ENCODE peak calls at places on chromosomes 1 and 21, in eight cellular contexts. One of them, this sample, is unnamed.

GRCh38 chr1:77430966-77431735 is 149.3 kb downstream of the AK5 start:
- DNase-seq in SJSA1: no peak
- DNase-seq in CD4-positive, alpha-beta T cell: no peak
- DNase-seq in GM23248: no peak
- DNase-seq in hepatocyte: no peak
- DNase-seq in A549: no peak
- DNase-seq in caudate nucleus: no peak
- DNase-seq in thoracic aorta: no peak
- DNase-seq in this sample: no peak

GRCh38 chr1:36351222-36351977 is 28.0 kb upstream of the EVA1B start:
- DNase-seq in SJSA1: peak
- DNase-seq in CD4-positive, alpha-beta T cell: no peak
- DNase-seq in GM23248: peak
- DNase-seq in hepatocyte: peak
- DNase-seq in A549: peak
- DNase-seq in caudate nucleus: no peak
- DNase-seq in thoracic aorta: peak
- DNase-seq in this sample: no peak

GRCh38 chr1:48107516-48107915 is 110.3 kb upstream of the TRABD2B start:
- DNase-seq in SJSA1: no peak
- DNase-seq in CD4-positive, alpha-beta T cell: no peak
- DNase-seq in GM23248: no peak
- DNase-seq in hepatocyte: no peak
- DNase-seq in A549: peak
- DNase-seq in caudate nucleus: no peak
- DNase-seq in thoracic aorta: no peak
- DNase-seq in this sample: no peak

GRCh38 chr1:11539850-11540772 is 61.2 kb downstream of the DISP3 start:
- DNase-seq in SJSA1: no peak
- DNase-seq in CD4-positive, alpha-beta T cell: no peak
- DNase-seq in GM23248: no peak
- DNase-seq in hepatocyte: no peak
- DNase-seq in A549: no peak
- DNase-seq in caudate nucleus: no peak
- DNase-seq in thoracic aorta: no peak
- DNase-seq in this sample: no peak

GRCh38 chr1:202280595-202280994 is 61.1 kb downstream of the UBE2T start:
- DNase-seq in SJSA1: no peak
- DNase-seq in CD4-positive, alpha-beta T cell: no peak
- DNase-seq in GM23248: no peak
- DNase-seq in hepatocyte: no peak
- DNase-seq in A549: no peak
- DNase-seq in caudate nucleus: no peak
- DNase-seq in thoracic aorta: no peak
- DNase-seq in this sample: no peak

GRCh38 chr1:157119448-157119847 is 18.7 kb downstream of the ETV3 start:
- DNase-seq in SJSA1: no peak
- DNase-seq in CD4-positive, alpha-beta T cell: no peak
- DNase-seq in GM23248: no peak
- DNase-seq in hepatocyte: no peak
- DNase-seq in A549: no peak
- DNase-seq in caudate nucleus: no peak
- DNase-seq in thoracic aorta: no peak
- DNase-seq in this sample: no peak

GRCh38 chr1:230285351-230285750 is 140.8 kb downstream of the PGBD5 start:
- DNase-seq in SJSA1: no peak
- DNase-seq in CD4-positive, alpha-beta T cell: no peak
- DNase-seq in GM23248: no peak
- DNase-seq in hepatocyte: no peak
- DNase-seq in A549: no peak
- DNase-seq in caudate nucleus: no peak
- DNase-seq in thoracic aorta: no peak
- DNase-seq in this sample: no peak

GRCh38 chr1:210257698-210258395 is 25.3 kb downstream of the SERTAD4 start:
- DNase-seq in SJSA1: no peak
- DNase-seq in CD4-positive, alpha-beta T cell: no peak
- DNase-seq in GM23248: no peak
- DNase-seq in hepatocyte: no peak
- DNase-seq in A549: no peak
- DNase-seq in caudate nucleus: no peak
- DNase-seq in thoracic aorta: no peak
- DNase-seq in this sample: no peak

GRCh38 chr1:53681647-53682368 is 57.2 kb downstream of the GLIS1 start:
- DNase-seq in SJSA1: no peak
- DNase-seq in CD4-positive, alpha-beta T cell: peak
- DNase-seq in GM23248: peak
- DNase-seq in hepatocyte: peak
- DNase-seq in A549: peak
- DNase-seq in caudate nucleus: peak
- DNase-seq in thoracic aorta: no peak
- DNase-seq in this sample: peak

GRCh38 chr1:118335372-118335771 is 150.3 kb upstream of the SPAG17 start:
- DNase-seq in SJSA1: peak
- DNase-seq in CD4-positive, alpha-beta T cell: no peak
- DNase-seq in GM23248: peak
- DNase-seq in hepatocyte: no peak
- DNase-seq in A549: no peak
- DNase-seq in caudate nucleus: no peak
- DNase-seq in thoracic aorta: no peak
- DNase-seq in this sample: no peak

GRCh38 chr1:35222322-35223108 is 29.6 kb upstream of the SFPQ start:
- DNase-seq in SJSA1: no peak
- DNase-seq in CD4-positive, alpha-beta T cell: no peak
- DNase-seq in GM23248: peak
- DNase-seq in hepatocyte: peak
- DNase-seq in A549: no peak
- DNase-seq in caudate nucleus: no peak
- DNase-seq in thoracic aorta: no peak
- DNase-seq in this sample: no peak

GRCh38 chr21:45979141-45979631 is 2.4 kb upstream of the COL6A1 start:
- DNase-seq in SJSA1: no peak
- DNase-seq in CD4-positive, alpha-beta T cell: no peak
- DNase-seq in GM23248: peak
- DNase-seq in hepatocyte: no peak
- DNase-seq in A549: no peak
- DNase-seq in caudate nucleus: no peak
- DNase-seq in thoracic aorta: no peak
- DNase-seq in this sample: peak

DNA sequence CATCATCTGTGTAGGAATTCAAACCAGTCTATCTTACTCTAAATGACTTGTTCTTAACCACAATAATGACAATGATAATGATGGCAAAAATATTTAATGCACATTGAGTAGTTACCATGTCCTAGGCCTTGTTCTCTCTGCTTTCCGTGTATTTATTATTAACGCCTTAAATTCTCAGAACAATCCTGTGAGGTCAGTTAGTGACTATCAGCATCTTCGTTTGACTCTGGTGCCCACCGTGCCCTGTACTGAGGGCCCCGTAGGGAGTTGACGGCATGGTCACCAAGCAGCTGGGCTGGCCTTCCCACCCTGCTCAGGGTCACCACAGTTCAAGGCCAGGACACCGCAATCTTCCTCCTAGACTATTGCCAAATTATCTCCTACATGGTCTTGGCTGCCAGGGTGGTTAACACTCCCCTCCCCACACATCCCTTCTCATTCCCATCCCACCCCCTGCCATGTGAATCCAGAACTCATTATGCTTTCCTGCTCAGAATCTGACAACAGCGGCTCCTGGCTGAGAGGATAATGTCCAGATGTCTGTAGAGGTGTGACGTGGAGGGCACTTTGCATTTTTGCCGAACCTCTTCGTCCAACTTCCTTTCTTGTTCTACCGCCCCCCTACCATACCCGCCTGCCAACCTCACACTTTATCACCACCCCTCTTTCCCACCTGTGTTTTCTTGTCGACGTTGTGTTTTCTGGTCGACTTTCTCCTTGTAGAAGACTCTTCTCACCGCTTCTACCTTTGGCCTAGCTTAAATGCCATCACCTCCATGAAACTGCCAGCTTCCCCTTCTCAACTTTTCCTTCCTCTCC is 33.4 kb downstream of the IGFN1 start:
- DNase-seq in SJSA1: no peak
- DNase-seq in CD4-positive, alpha-beta T cell: no peak
- DNase-seq in GM23248: no peak
- DNase-seq in hepatocyte: no peak
- DNase-seq in A549: no peak
- DNase-seq in caudate nucleus: no peak
- DNase-seq in thoracic aorta: no peak
- DNase-seq in this sample: no peak
- H3K27ac ChIP-seq in SJSA1: no peak
- H3K27ac ChIP-seq in CD4-positive, alpha-beta T cell: no peak
- H3K27ac ChIP-seq in GM23248: no peak
- H3K27ac ChIP-seq in hepatocyte: no peak
- H3K27ac ChIP-seq in A549: no peak
- H3K27ac ChIP-seq in caudate nucleus: no peak
- H3K27ac ChIP-seq in thoracic aorta: no peak
- H3K27ac ChIP-seq in this sample: no peak

DNA sequence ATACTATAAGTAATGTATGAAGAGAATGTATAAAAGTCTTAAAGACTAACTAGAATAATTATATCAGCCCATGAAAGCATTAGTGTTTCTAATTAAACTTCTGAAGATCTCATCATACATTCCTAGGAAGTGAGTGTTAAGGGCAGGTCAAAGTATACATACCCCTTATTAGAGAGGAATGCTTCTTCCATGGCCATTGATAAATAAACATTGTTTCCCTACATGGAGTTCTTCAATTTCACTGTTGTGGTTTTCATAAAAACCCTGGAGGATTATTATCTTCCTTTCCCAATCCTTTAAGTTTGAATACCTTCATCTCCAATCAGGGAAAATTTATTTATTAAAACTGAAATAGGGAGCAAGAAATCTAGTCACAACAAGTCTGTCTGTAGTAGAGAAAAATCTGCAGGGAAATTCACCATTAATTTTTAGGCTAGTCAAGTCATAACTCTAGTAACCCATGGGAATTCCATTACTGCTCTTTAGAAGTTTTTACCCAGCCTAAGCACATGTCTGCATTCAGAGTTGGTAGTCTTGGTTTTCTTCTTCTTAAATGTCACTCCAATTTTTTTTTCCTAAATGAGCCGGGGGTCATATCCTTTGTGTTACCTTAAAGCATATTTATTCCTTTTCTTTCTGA is 147.0 kb downstream of the TNFSF18 start:
- DNase-seq in SJSA1: peak
- DNase-seq in CD4-positive, alpha-beta T cell: no peak
- DNase-seq in GM23248: peak
- DNase-seq in hepatocyte: no peak
- DNase-seq in A549: no peak
- DNase-seq in caudate nucleus: no peak
- DNase-seq in thoracic aorta: no peak
- DNase-seq in this sample: no peak
- H3K27ac ChIP-seq in SJSA1: peak
- H3K27ac ChIP-seq in CD4-positive, alpha-beta T cell: no peak
- H3K27ac ChIP-seq in GM23248: peak
- H3K27ac ChIP-seq in hepatocyte: no peak
- H3K27ac ChIP-seq in A549: peak
- H3K27ac ChIP-seq in caudate nucleus: no peak
- H3K27ac ChIP-seq in thoracic aorta: no peak
- H3K27ac ChIP-seq in this sample: no peak

DNA sequence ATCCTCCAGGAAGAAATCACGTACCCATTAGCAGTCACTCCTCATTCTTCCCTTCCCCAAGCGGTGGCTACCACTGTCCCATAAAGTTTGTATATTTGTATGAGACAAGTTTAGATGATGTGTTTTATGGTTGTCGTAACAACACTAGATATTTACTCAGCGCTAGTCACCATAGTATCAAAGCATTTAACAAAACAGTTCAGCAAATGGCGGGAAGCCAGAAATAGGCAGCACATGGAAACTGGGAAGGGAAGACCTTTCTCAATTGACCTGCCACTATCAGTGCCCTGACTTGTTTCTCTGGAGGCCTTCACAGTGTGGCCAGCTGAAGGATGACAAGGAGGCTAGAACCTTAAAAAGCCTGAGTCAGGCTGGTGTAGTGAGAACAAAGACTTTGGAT is 31.1 kb downstream of the CNST start:
- DNase-seq in SJSA1: peak
- DNase-seq in CD4-positive, alpha-beta T cell: no peak
- DNase-seq in GM23248: peak
- DNase-seq in hepatocyte: peak
- DNase-seq in A549: peak
- DNase-seq in caudate nucleus: no peak
- DNase-seq in thoracic aorta: peak
- DNase-seq in this sample: no peak
- H3K27ac ChIP-seq in SJSA1: peak
- H3K27ac ChIP-seq in CD4-positive, alpha-beta T cell: no peak
- H3K27ac ChIP-seq in GM23248: peak
- H3K27ac ChIP-seq in hepatocyte: peak
- H3K27ac ChIP-seq in A549: no peak
- H3K27ac ChIP-seq in caudate nucleus: no peak
- H3K27ac ChIP-seq in thoracic aorta: no peak
- H3K27ac ChIP-seq in this sample: no peak

DNA sequence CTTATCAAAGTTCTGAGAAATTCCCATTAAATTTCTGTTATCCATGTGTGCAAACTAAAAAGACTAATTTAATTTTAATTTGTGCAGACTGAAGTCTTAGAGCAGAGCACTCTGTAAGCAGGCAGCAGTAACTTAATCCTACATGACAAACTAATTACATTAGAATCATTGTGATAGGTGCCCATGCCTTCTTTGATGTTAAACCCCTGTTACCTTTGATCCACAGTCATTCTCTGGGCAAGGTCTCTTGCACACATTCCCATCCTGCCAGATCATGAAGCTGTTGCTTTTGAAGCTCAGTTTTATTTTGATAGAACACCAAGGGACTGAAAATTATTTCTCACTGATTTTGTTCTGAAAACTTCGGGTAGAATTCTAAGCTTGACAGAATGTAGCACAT is 77.2 kb downstream of the BCAR3 start:
- DNase-seq in SJSA1: no peak
- DNase-seq in CD4-positive, alpha-beta T cell: no peak
- DNase-seq in GM23248: no peak
- DNase-seq in hepatocyte: no peak
- DNase-seq in A549: no peak
- DNase-seq in caudate nucleus: no peak
- DNase-seq in thoracic aorta: no peak
- DNase-seq in this sample: no peak
- H3K27ac ChIP-seq in SJSA1: no peak
- H3K27ac ChIP-seq in CD4-positive, alpha-beta T cell: no peak
- H3K27ac ChIP-seq in GM23248: peak
- H3K27ac ChIP-seq in hepatocyte: peak
- H3K27ac ChIP-seq in A549: peak
- H3K27ac ChIP-seq in caudate nucleus: no peak
- H3K27ac ChIP-seq in thoracic aorta: no peak
- H3K27ac ChIP-seq in this sample: no peak